ENCODE peak calls at places on chromosomes 3 and 15, in five cellular contexts. Z, F, G, S and M are unnamed samples. For H3K4me1, the result is how much of the 10 kb centered on the place peaks cover.

GRCh38 chr3:151798476-151798875 is 15.4 kb upstream of the AADAC start:
- DNase-seq in F (no peak), S (no peak), G (no peak), Z (no peak), M (no peak)

GRCh38 chr3:41580274-41580959 is 381.1 kb downstream of the CTNNB1 start:
- DNase-seq in Z (no peak), S (no peak), F (no peak), G (no peak), M (no peak)

GRCh38 chr3:158395421-158395820 is 175.6 kb upstream of the MLF1 start:
- DNase-seq in Z (no peak), S (no peak), F (no peak), G (no peak), M (no peak)

GRCh38 chr3:53829605-53830004 is 16.6 kb downstream of the CHDH start:
- DNase-seq in S (no peak), F (no peak), G (no peak), Z (no peak), M (no peak)

GRCh38 chr15:81785679-81786078 is 260.1 kb downstream of the MEX3B start:
- DNase-seq in S (peak), F (no peak), G (no peak), Z (no peak), M (no peak)

GRCh38 chr15:89799011-89799924 is 15.4 kb downstream of the ANPEP start:
- DNase-seq in S (no peak), F (no peak), G (no peak), Z (peak), M (peak)

GRCh38 chr3:13700889-13701288 is 152.0 kb downstream of the FBLN2 start:
- DNase-seq in F (peak), G (peak), S (no peak), Z (peak), M (peak)

GRCh38 chr3:119301001-119301400 is 6.8 kb downstream of the ARHGAP31 start:
- DNase-seq in S (peak), G (no peak), Z (no peak), F (peak), M (no peak)

GRCh38 chr3:183959214-183959613 is 58.5 kb downstream of the ABCC5 start:
- DNase-seq in F (no peak), Z (no peak), S (no peak), G (no peak), M (no peak)

GRCh38 chr3:139491027-139491700 is 14.8 kb upstream of the RBP2 start:
- DNase-seq in G (peak), F (no peak), S (no peak), Z (no peak), M (peak)

GRCh38 chr15:35078221-35078915 is 6.7 kb downstream of the NANOGP8 start:
- DNase-seq in Z (no peak), F (no peak), G (no peak), S (no peak), M (no peak)

GRCh38 chr3:80533553-80533952 is 765.8 kb upstream of the ROBO1 start:
- DNase-seq in F (no peak), S (no peak), G (no peak), Z (no peak), M (no peak)

GRCh38 chr3:116517308-116517707 is 72.0 kb upstream of the LSAMP start:
- DNase-seq in S (no peak), F (no peak), G (no peak), Z (no peak), M (no peak)

GRCh38 chr3:123353227-123353851 is 95.6 kb downstream of the ADCY5 start:
- DNase-seq in S (no peak), F (no peak), Z (no peak), G (peak), M (no peak)

GRCh38 chr3:181694805-181695660 is 16.7 kb upstream of the SOX2 start:
- DNase-seq in G (peak), F (peak), Z (peak), S (no peak), M (peak)

GRCh38 chr3:137163241-137163916 is 205.6 kb downstream of the IL20RB start:
- DNase-seq in G (no peak), Z (no peak), S (no peak), F (no peak), M (no peak)

GRCh38 chr3:297585-297984 is 101.0 kb downstream of the CHL1 start:
- DNase-seq in S (no peak), G (no peak), F (no peak), Z (no peak), M (no peak)

GRCh38 chr3:2810723-2811122 is 299.5 kb downstream of the IL5RA start:
- DNase-seq in S (no peak), G (no peak), Z (no peak), F (no peak), M (no peak)

GRCh38 chr15:79091204-79091867 is 756 bp upstream of the RASGRF1 start:
- DNase-seq in F (peak), G (no peak), S (no peak), Z (no peak), M (no peak)

GRCh38 chr3:133437391-133438093 is 37.7 kb downstream of the BFSP2 start:
- DNase-seq in F (no peak), Z (no peak), S (no peak), G (no peak), M (no peak)

GRCh38 chr15:89657691-89658200 is 2.5 kb upstream of the KIF7 start:
- DNase-seq in Z (no peak), S (no peak), F (no peak), G (no peak), M (no peak)

DNA sequence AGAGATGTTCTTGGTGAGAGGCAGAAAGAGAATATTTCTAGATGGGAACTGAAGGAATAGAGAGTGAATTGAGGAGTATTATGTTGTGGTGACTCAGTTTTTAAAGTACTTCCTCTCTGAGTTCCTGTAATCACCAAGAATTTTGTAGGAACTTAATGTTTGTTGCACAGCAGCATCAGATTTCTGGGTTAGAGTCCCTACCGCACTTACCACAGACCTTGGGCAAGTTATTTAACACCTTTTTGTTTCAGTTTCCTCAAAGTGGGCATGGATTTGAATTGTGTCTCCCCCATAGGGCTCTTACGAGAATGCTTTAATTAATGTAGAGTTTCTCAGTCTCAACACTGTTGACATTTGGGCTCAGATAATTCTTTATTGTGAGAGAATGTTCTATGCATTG is 22.3 kb upstream of the SCAANT1 start:
- DNase-seq in S (no peak), G (no peak), F (no peak), Z (no peak), M (no peak)
- H3K4me1 ChIP-seq in S (under half), G (half or more), F (under half), Z (under half), M (under half)

DNA sequence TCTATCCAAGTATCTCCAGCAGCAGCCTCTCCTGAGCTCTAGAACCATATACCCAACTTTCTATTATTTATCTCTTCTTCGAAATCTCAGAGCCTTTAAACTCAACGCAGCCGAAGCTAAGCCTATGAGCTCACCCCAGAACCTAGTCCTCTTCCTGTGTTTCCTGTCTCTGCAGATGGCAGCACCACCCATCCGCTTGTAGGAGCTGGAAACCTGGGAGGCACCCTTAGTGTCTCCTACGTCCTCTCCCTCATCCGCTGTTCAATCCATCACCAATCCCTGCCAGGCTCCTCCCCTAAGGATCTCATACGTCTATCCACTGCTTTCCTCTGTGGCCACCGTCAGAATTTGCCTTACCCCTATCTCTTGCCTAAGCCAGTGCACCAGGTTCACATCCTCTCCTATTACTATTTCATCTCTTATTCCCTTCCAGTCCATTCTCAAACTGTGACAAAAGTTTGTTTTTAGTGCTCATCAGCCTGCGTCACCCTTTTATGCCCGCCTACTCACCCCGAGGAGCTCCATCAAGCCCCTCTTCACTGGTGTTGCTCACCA is 9.6 kb downstream of the VGLL4 start:
- DNase-seq in G (peak), S (no peak), F (no peak), Z (no peak), M (no peak)
- H3K4me3 ChIP-seq in G (no peak), S (peak), F (peak), Z (no peak), M (no peak)

GRCh38 chr15:99502182-99502581 is 63.6 kb upstream of the MEF2A start:
- DNase-seq in G (no peak), S (no peak), Z (no peak), F (no peak), M (no peak)
- H3K4me1 ChIP-seq in G (under half), S (under half), Z (under half), F (under half), M (under half)

GRCh38 chr15:41936649-41937567 is 35.4 kb downstream of the EHD4 start:
- DNase-seq in G (peak), S (no peak), F (no peak), Z (no peak), M (no peak)

GRCh38 chr15:41937568-41937923 is 34.8 kb downstream of the EHD4 start:
- DNase-seq in G (no peak), F (no peak), Z (no peak), S (no peak), M (no peak)

GRCh38 chr15:41935566-41936020 is 36.8 kb downstream of the EHD4 start:
- DNase-seq in S (no peak), F (no peak), G (no peak), Z (no peak), M (no peak)

GRCh38 chr15:41934843-41935242 is 37.5 kb downstream of the EHD4 start:
- DNase-seq in F (no peak), Z (no peak), G (no peak), S (no peak), M (no peak)

DNA sequence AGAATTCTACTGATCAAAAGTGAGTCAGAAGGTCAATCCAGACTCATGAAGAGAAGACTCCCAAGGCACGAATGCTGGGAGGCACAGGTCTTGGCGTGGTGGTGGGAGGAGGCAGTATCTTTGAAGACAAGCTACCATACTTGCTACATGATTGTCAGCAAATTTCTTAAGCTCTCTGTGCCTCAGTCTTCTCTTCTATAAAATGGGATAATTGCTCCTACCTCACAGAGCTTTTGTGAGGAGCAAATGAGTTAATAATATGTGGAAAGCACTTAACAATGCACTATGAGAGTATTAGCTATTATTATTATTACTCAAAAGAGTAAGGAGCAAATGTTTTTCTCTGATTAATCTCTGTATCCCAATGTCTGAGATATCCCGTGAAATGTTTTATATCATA is 36.2 kb downstream of the EHD4 start:
- DNase-seq in G (no peak), S (no peak), F (no peak), Z (no peak), M (no peak)
- H3K4me3 ChIP-seq in G (no peak), S (no peak), F (no peak), Z (no peak), M (no peak)